ENCODE peak calls at places on chromosomes 4 and X, in nine cellular contexts. N is iPS DF 6.9; S is keratinocyte; X is fibroblast of lung; H is CD8-positive, alpha-beta memory T cell; E is heart left ventricle; B is testis; F is aorta; I is K562. Z is an unnamed sample. For H3K4me1, the result is how much of the 10 kb centered on the place peaks cover.

GRCh38 chr4:170089743-170090666 is at the start of gene AADAT:
- DNase-seq in E (peak), F (peak), B (peak), N (peak), I (peak), S (no peak), H (no peak), X (peak), Z (peak)

GRCh38 chr4:108060164-108060563 is 70.5 kb downstream of the HADH start:
- DNase-seq in B (peak), X (peak), H (no peak), I (peak), E (no peak), S (no peak), F (no peak), N (peak), Z (no peak)

GRCh38 chr4:113591982-113592381 is 169.6 kb downstream of the CAMK2D start:
- DNase-seq in H (no peak), N (no peak), E (no peak), X (peak), S (no peak), B (no peak), I (no peak), F (no peak), Z (no peak)

GRCh38 chrX:93585661-93586060 is 87.7 kb downstream of the NAP1L3 start:
- DNase-seq in H (no peak), N (no peak), E (no peak), I (no peak), X (no peak), S (no peak), B (no peak), F (no peak), Z (no peak)

GRCh38 chrX:23661671-23662070 is 5.6 kb upstream of the PRDX4 start:
- DNase-seq in I (no peak), E (no peak), B (no peak), F (no peak), N (no peak), X (peak), S (no peak), H (no peak), Z (no peak)

GRCh38 chr4:4259484-4260100 is 11.6 kb upstream of the TMEM128 start:
- DNase-seq in S (no peak), X (no peak), I (no peak), H (no peak), F (no peak), E (no peak), B (no peak), N (no peak), Z (no peak)

GRCh38 chrX:29952016-29952415 is 263.3 kb upstream of the MAGEB2 start:
- DNase-seq in I (no peak), S (no peak), E (no peak), N (no peak), H (no peak), B (no peak), X (peak), F (no peak), Z (no peak)

GRCh38 chr4:97911236-97911906 is 231.9 kb downstream of the STPG2 start:
- DNase-seq in S (no peak), I (no peak), N (no peak), H (no peak), B (no peak), E (no peak), X (no peak), F (no peak), Z (no peak)

GRCh38 chr4:109735566-109736454 is 5.9 kb upstream of the PLA2G12A start:
- DNase-seq in X (no peak), E (no peak), F (no peak), S (no peak), H (no peak), B (peak), I (peak), N (no peak), Z (no peak)

GRCh38 chr4:86834901-86835300 is 14.3 kb downstream of the SLC10A6 start:
- DNase-seq in X (peak), B (no peak), I (no peak), S (no peak), F (no peak), N (no peak), H (no peak), E (no peak), Z (no peak)

GRCh38 chr4:110793890-110794588 is 171.2 kb upstream of the PITX2 start:
- DNase-seq in X (peak), S (no peak), B (no peak), I (no peak), H (no peak), F (no peak), E (no peak), N (peak), Z (no peak)

GRCh38 chr4:23458061-23458460 is 431.8 kb downstream of the PPARGC1A start:
- DNase-seq in H (no peak), I (no peak), B (no peak), S (no peak), E (no peak), N (no peak), F (no peak), X (no peak), Z (no peak)

GRCh38 chr4:23463071-23463470 is 426.8 kb downstream of the PPARGC1A start:
- DNase-seq in S (no peak), I (no peak), N (no peak), H (no peak), E (no peak), B (no peak), F (no peak), X (no peak), Z (no peak)
- H3K4me1 ChIP-seq in S (under half), I (under half), N (under half), H (under half), E (under half), B (under half), F (under half), X (under half), Z (under half)

GRCh38 chr4:85587952-85588351 is 113.0 kb downstream of the ARHGAP24 start:
- DNase-seq in N (no peak), S (no peak), B (no peak), F (no peak), E (no peak), X (no peak), H (no peak), I (no peak), Z (no peak)
- H3K4me1 ChIP-seq in N (under half), S (under half), B (under half), F (under half), E (under half), X (under half), H (under half), I (under half), Z (under half)

GRCh38 chr4:94458682-94459081 is 6.9 kb downstream of the PDLIM5 start:
- DNase-seq in H (no peak), X (no peak), E (no peak), S (no peak), B (no peak), N (no peak), I (no peak), F (no peak), Z (no peak)

GRCh38 chr4:94455081-94455480 is 3.3 kb downstream of the PDLIM5 start:
- DNase-seq in N (no peak), E (peak), X (peak), I (peak), H (no peak), S (no peak), F (peak), B (no peak), Z (peak)

GRCh38 chr4:94454405-94454804 is 2.7 kb downstream of the PDLIM5 start:
- DNase-seq in H (no peak), F (no peak), B (no peak), E (no peak), X (no peak), S (no peak), I (no peak), N (no peak), Z (no peak)

GRCh38 chr4:94459462-94460161 is 7.9 kb downstream of the PDLIM5 start:
- DNase-seq in H (no peak), B (no peak), F (no peak), N (no peak), E (no peak), S (no peak), I (no peak), X (no peak), Z (no peak)

DNA sequence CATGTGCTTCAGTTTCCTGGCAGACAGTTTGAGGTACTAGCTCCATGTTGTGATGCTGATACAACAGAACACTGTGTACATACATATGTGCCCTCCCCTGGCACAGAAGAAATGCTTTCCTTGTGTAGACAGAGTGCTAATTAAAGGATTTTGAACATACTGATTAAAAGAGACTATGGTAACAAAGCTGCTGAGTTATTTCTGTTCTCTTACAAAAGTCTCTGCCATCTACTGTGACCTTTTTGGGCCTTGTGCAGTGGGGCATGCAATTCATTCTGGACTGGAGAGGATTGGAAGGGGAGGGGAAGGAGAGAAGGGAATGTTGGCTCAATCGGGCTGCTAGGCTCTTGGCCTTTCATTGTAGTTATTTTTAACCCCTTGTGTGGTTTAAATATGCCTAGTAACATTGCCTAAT is 6.0 kb downstream of the PDLIM5 start:
- DNase-seq in H (no peak), E (peak), B (no peak), I (no peak), S (no peak), N (no peak), X (peak), F (no peak), Z (no peak)
- H3K4me1 ChIP-seq in H (under half), E (under half), B (under half), I (under half), S (under half), N (under half), X (under half), F (under half), Z (under half)

GRCh38 chr4:41215969-41216293 is 1.6 kb upstream of the APBB2 start:
- DNase-seq in N (no peak), F (no peak), I (no peak), H (no peak), S (no peak), E (no peak), B (no peak), X (no peak), Z (no peak)

GRCh38 chr4:41216294-41217019 is 2.1 kb upstream of the APBB2 start:
- DNase-seq in N (peak), B (peak), H (no peak), X (peak), I (peak), E (peak), S (no peak), F (peak), Z (peak)

GRCh38 chr4:41218703-41219102 is 4.4 kb upstream of the APBB2 start:
- DNase-seq in E (no peak), B (no peak), H (no peak), X (no peak), S (no peak), N (no peak), I (no peak), F (no peak), Z (no peak)

GRCh38 chr4:41217373-41217772 is 3.0 kb upstream of the APBB2 start:
- DNase-seq in S (no peak), H (no peak), I (no peak), N (no peak), E (no peak), F (no peak), B (no peak), X (no peak), Z (no peak)

DNA sequence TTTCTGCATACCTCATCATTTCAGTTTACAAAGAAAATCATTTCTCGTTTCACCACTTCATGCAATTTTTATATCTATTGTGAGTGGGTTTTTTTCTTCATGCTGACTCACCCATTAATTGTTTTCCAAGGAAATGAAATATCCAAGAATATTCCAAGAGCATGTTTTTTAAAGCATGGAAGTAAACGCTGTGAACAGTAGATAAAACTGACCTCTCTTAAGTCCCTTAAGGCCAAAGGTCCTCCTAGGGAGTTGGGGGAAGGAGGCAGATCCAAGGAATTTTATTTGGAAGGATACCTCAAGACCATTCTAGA is 2.6 kb upstream of the APBB2 start:
- DNase-seq in B (no peak), E (no peak), I (no peak), S (no peak), F (no peak), N (no peak), X (no peak), H (no peak), Z (no peak)
- H3K4me1 ChIP-seq in B (under half), E (under half), I (under half), S (under half), F (under half), N (under half), X (under half), H (under half), Z (under half)

GRCh38 chr4:8475751-8476575 is 35.4 kb downstream of the TRMT44 start:
- DNase-seq in I (no peak), S (no peak), H (no peak), B (no peak), F (no peak), N (no peak), E (no peak), X (no peak), Z (no peak)
- H3K4me1 ChIP-seq in I (half or more), S (under half), H (under half), B (under half), F (under half), N (under half), E (under half), X (under half), Z (under half)